ENCODE peak calls at places on chromosomes 16 and 17, in nine cellular contexts. U is iris pigment epithelial cell; E is EL; A is WERI-Rb-1; B is NCI-H69; K is activated CD8-positive, alpha-beta T cell treated with anti-CD3 and anti-CD28 coated beads for 36 hours; Z is naive thymus-derived CD4-positive, alpha-beta T cell; R is T1000; I is gastrocnemius medialis. Y is an unnamed sample.

GRCh38 chr16:79972053-79972704 is 371.6 kb upstream of the MAF start:
- DNase-seq in U (peak; percentile 1), E (no peak), A (no peak), B (no peak), K (no peak), Z (no peak), R (no peak), I (no peak), Y (no peak)

GRCh38 chr17:31286587-31286986 is 10.5 kb downstream of the OMG start:
- DNase-seq in U (no peak), E (no peak), A (no peak), B (no peak), K (no peak), Z (no peak), R (no peak), I (no peak), Y (no peak)

GRCh38 chr17:77786740-77787505 is 171.6 kb upstream of the TNRC6C start:
- DNase-seq in U (no peak), E (no peak), A (no peak), B (peak; percentile 87), K (no peak), Z (no peak), R (no peak), I (no peak), Y (no peak)

GRCh38 chr16:67302882-67303434 is 23.6 kb downstream of the KCTD19 start:
- DNase-seq in U (no peak), E (no peak), A (no peak), B (peak; percentile 5), K (no peak), Z (no peak), R (no peak), I (no peak), Y (no peak)

GRCh38 chr17:29390856-29391631 is 881 bp downstream of the TAOK1 start:
- DNase-seq in U (peak; percentile 63), E (peak; percentile 40), A (peak; percentile 29), B (peak; percentile 75), K (peak; percentile 19), Z (peak; percentile 23), R (no peak), I (no peak), Y (peak; percentile 20)

GRCh38 chr16:8376430-8376829 is 213.9 kb downstream of the TMEM114 start:
- DNase-seq in U (no peak), E (no peak), A (no peak), B (no peak), K (no peak), Z (no peak), R (no peak), I (no peak), Y (no peak)

GRCh38 chr16:19329932-19330331 is 44.4 kb downstream of the CLEC19A start:
- DNase-seq in U (peak; percentile 11), E (peak; percentile 51), A (no peak), B (no peak), K (no peak), Z (no peak), R (no peak), I (no peak), Y (no peak)

GRCh38 chr17:71430281-71430680 is 690.5 kb upstream of the SOX9 start:
- DNase-seq in U (no peak), E (no peak), A (no peak), B (peak; percentile 39), K (no peak), Z (no peak), R (no peak), I (no peak), Y (no peak)

GRCh38 chr16:15716694-15717447 is 66.8 kb downstream of the NDE1 start:
- DNase-seq in U (no peak), E (no peak), A (no peak), B (no peak), K (no peak), Z (no peak), R (no peak), I (no peak), Y (no peak)

GRCh38 chr16:81940781-81941560 is 70.3 kb downstream of the SDR42E1 start:
- DNase-seq in U (peak; percentile 72), E (peak; percentile 43), A (peak; percentile 21), B (peak; percentile 42), K (peak; percentile 7), Z (no peak), R (no peak), I (no peak), Y (no peak)

GRCh38 chr16:58127033-58127556 is 2.1 kb downstream of the CFAP20 start:
- DNase-seq in U (peak; percentile 48), E (no peak), A (no peak), B (peak; percentile 8), K (peak; percentile 53), Z (no peak), R (no peak), I (no peak), Y (peak; percentile 45)

GRCh38 chr17:69602969-69603368 is 188.5 kb downstream of the MAP2K6 start:
- DNase-seq in U (peak; percentile 35), E (no peak), A (no peak), B (no peak), K (peak; percentile 6), Z (no peak), R (no peak), I (no peak), Y (peak; percentile 41)

GRCh38 chr17:31580331-31581021 is 189.0 kb downstream of the RAB11FIP4 start:
- DNase-seq in U (peak; percentile 78), E (peak; percentile 93), A (no peak), B (no peak), K (no peak), Z (no peak), R (peak; percentile 80), I (no peak), Y (no peak)

GRCh38 chr17:144936-145670 is 7.7 kb downstream of the SCGB1C2 start:
- DNase-seq in U (no peak), E (no peak), A (peak; percentile 6), B (no peak), K (no peak), Z (peak; percentile 20), R (no peak), I (no peak), Y (no peak)

GRCh38 chr17:62703269-62703775 is 75.9 kb downstream of the MRC2 start:
- DNase-seq in U (no peak), E (peak; percentile 74), A (no peak), B (peak; percentile 29), K (peak; percentile 54), Z (no peak), R (peak; percentile 90), I (no peak), Y (no peak)

GRCh38 chr17:2386400-2387085 is 14.3 kb downstream of the MNT start:
- DNase-seq in U (no peak), E (no peak), A (no peak), B (no peak), K (no peak), Z (no peak), R (no peak), I (no peak), Y (no peak)

GRCh38 chr17:74962622-74963394 is 9.8 kb downstream of the HID1 start:
- DNase-seq in U (no peak), E (no peak), A (no peak), B (no peak), K (no peak), Z (no peak), R (no peak), I (no peak), Y (no peak)

GRCh38 chr17:65794572-65794971 is 233.1 kb upstream of the AXIN2 start:
- DNase-seq in U (peak; percentile 44), E (peak; percentile 36), A (peak; percentile 36), B (peak; percentile 58), K (peak; percentile 12), Z (no peak), R (no peak), I (no peak), Y (no peak)

GRCh38 chr17:30263552-30264333 is 28.0 kb downstream of the BLMH start:
- DNase-seq in U (peak; percentile 73), E (no peak), A (no peak), B (peak; percentile 89), K (no peak), Z (no peak), R (no peak), I (no peak), Y (no peak)

GRCh38 chr16:53103811-53104210 is 49.0 kb downstream of the CHD9 start:
- DNase-seq in U (peak; percentile 16), E (no peak), A (no peak), B (no peak), K (no peak), Z (no peak), R (no peak), I (no peak), Y (no peak)

GRCh38 chr16:53504161-53504663 is 1.2 kb upstream of the AKTIP start:
- DNase-seq in U (peak; percentile 70), E (peak; percentile 48), A (peak; percentile 60), B (peak; percentile 37), K (peak; percentile 36), Z (no peak), R (no peak), I (peak; percentile 12), Y (peak; percentile 30)

GRCh38 chr17:70168979-70169706 is at the start of gene KCNJ2:
- DNase-seq in U (peak; percentile 87), E (peak; percentile 86), A (peak; percentile 95), B (peak; percentile 93), K (peak; percentile 65), Z (peak; percentile 74), R (peak; percentile 60), I (peak; percentile 84), Y (peak; percentile 11)

GRCh38 chr17:65984299-65984698 is 207.6 kb downstream of the CEP112 start:
- DNase-seq in U (peak; percentile 74), E (no peak), A (no peak), B (no peak), K (no peak), Z (no peak), R (no peak), I (no peak), Y (no peak)

GRCh38 chr17:28415886-28416285 is 9.9 kb upstream of the SLC46A1 start:
- DNase-seq in U (no peak), E (no peak), A (no peak), B (no peak), K (no peak), Z (no peak), R (no peak), I (no peak), Y (no peak)

GRCh38 chr16:84115919-84116719 is 623 bp downstream of the MBTPS1 start:
- DNase-seq in U (peak; percentile 50), E (peak; percentile 46), A (no peak), B (peak; percentile 81), K (peak; percentile 73), Z (no peak), R (no peak), I (peak; percentile 22), Y (no peak)

GRCh38 chr17:12620200-12620720 is 45.4 kb upstream of the MYOCD start:
- DNase-seq in U (peak; percentile 89), E (peak; percentile 72), A (no peak), B (no peak), K (no peak), Z (no peak), R (peak; percentile 20), I (no peak), Y (no peak)

GRCh38 chr16:27748868-27749546 is 199.1 kb downstream of the KATNIP start:
- DNase-seq in U (peak; percentile 91), E (peak; percentile 92), A (peak; percentile 40), B (peak; percentile 74), K (peak; percentile 48), Z (no peak), R (peak; percentile 74), I (no peak), Y (peak; percentile 16)

GRCh38 chr16:22721497-22722100 is 92.4 kb upstream of the HS3ST2 start:
- DNase-seq in U (no peak), E (no peak), A (no peak), B (peak; percentile 32), K (no peak), Z (no peak), R (no peak), I (no peak), Y (no peak)

GRCh38 chr16:86213427-86214205 is 296.7 kb upstream of the FOXF1 start:
- DNase-seq in U (no peak), E (no peak), A (no peak), B (no peak), K (no peak), Z (no peak), R (no peak), I (no peak), Y (no peak)

GRCh38 chr17:78242024-78242742 is 10.8 kb downstream of the TMEM235 start:
- DNase-seq in U (no peak), E (peak; percentile 47), A (no peak), B (no peak), K (peak; percentile 66), Z (no peak), R (peak; percentile 30), I (no peak), Y (no peak)

GRCh38 chr17:35708951-35709350 is 22.5 kb upstream of the RASL10B start:
- DNase-seq in U (no peak), E (no peak), A (no peak), B (peak; percentile 51), K (no peak), Z (no peak), R (no peak), I (no peak), Y (no peak)

Y was measured in immature natural killer cell.